ENCODE peak calls at places on chromosomes 6 and 20, in five cellular contexts. Q is AG10803, Z is brain microvascular endothelial cell, X is GM12865, F is A549. P is an unnamed sample.

GRCh38 chr6:154522576-154522975 is 12.1 kb upstream of the CNKSR3 start:
- DNase-seq in Q (no peak), F (no peak), Z (no peak), X (no peak), P (no peak)

GRCh38 chr6:13710552-13711383 is 867 bp downstream of the RANBP9 start:
- DNase-seq in F (no peak), Z (no peak), Q (no peak), X (peak), P (no peak)

GRCh38 chr6:146077992-146078391 is 49.1 kb downstream of the GRM1 start:
- DNase-seq in Q (no peak), F (no peak), X (no peak), Z (no peak), P (no peak)

GRCh38 chr6:19501737-19502245 is 335.4 kb upstream of the ID4 start:
- DNase-seq in X (no peak), Q (no peak), F (no peak), Z (no peak), P (no peak)

GRCh38 chr6:150142304-150142656 is 564 bp upstream of the PPP1R14C start:
- DNase-seq in Z (no peak), F (no peak), Q (peak), X (no peak), P (no peak)

GRCh38 chr6:18155864-18156396 is 708 bp downstream of the KDM1B start:
- DNase-seq in Q (peak), Z (peak), F (peak), X (peak), P (peak)

GRCh38 chr20:40863337-40863919 is 165.2 kb upstream of the TOP1 start:
- DNase-seq in Z (no peak), Q (no peak), X (no peak), F (no peak), P (no peak)

GRCh38 chr6:34243131-34243771 is 5.6 kb downstream of the SMIM29 start:
- DNase-seq in Q (no peak), Z (peak), F (no peak), X (no peak), P (no peak)

GRCh38 chr6:46781478-46782378 is 11.5 kb upstream of the MEP1A start:
- DNase-seq in F (peak), X (peak), Q (peak), Z (peak), P (peak)

GRCh38 chr20:7856756-7857155 is 83.5 kb downstream of the HAO1 start:
- DNase-seq in X (no peak), F (peak), Q (peak), Z (no peak), P (peak)

GRCh38 chr6:74597266-74597665 is 608.6 kb downstream of the COL12A1 start:
- DNase-seq in F (no peak), Q (peak), X (peak), Z (no peak), P (no peak)

GRCh38 chr6:123716506-123716905 is 79.8 kb upstream of the TRDN start:
- DNase-seq in Q (no peak), X (no peak), Z (no peak), F (peak), P (no peak)

GRCh38 chr20:63482021-63482587 is 9.6 kb upstream of the KCNQ2 start:
- DNase-seq in Q (no peak), Z (no peak), X (no peak), F (no peak), P (no peak)

GRCh38 chr6:56513631-56514030 is 129.1 kb downstream of the DST start:
- DNase-seq in X (no peak), Q (no peak), Z (no peak), F (no peak), P (no peak)

GRCh38 chr6:21593927-21594421 is 423 bp downstream of the SOX4 start:
- DNase-seq in X (peak), F (no peak), Q (peak), Z (peak), P (no peak)

GRCh38 chr6:7341989-7342742 is 29.2 kb upstream of the SSR1 start:
- DNase-seq in Q (peak), F (no peak), Z (no peak), X (peak), P (no peak)

GRCh38 chr6:335572-335971 is 43.3 kb downstream of the DUSP22 start:
- DNase-seq in Z (no peak), Q (no peak), X (no peak), F (no peak), P (no peak)

GRCh38 chr20:48075591-48076174 is 290.4 kb upstream of the SULF2 start:
- DNase-seq in X (no peak), Q (peak), Z (no peak), F (no peak), P (no peak)

GRCh38 chr6:125939796-125940195 is 16.8 kb upstream of the HINT3 start:
- DNase-seq in X (no peak), Z (no peak), F (no peak), Q (no peak), P (no peak)

GRCh38 chr6:34510299-34510698 is 44.4 kb downstream of the PACSIN1 start:
- DNase-seq in X (no peak), Z (no peak), Q (no peak), F (no peak), P (no peak)

GRCh38 chr6:30091577-30092381 is 16.2 kb upstream of the RNF39 start:
- DNase-seq in X (no peak), Z (no peak), F (peak), Q (peak), P (no peak)

DNA sequence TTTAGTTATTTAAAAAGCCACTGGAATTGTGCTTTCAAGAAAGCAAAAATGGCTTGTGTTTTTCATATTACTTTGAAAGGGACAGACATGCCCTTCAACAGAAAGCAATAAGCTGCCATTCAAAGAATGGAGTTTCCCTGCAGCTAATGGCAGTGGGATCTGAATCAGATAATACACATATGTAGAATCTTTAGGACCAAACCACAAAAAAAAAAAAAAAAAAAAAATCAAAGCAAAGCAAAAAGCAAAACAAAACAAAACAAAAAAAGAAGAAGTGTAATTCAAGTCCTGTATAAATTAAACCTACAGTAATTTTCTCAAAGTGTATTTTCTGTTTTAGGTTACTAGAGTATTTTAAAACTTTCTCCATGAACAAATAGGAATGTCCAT is 63.6 kb upstream of the ZNF217 start:
- DNase-seq in X (peak), F (no peak), Q (no peak), Z (no peak), P (no peak)
- H3K4me3 ChIP-seq in X (peak), F (no peak), Q (no peak), Z (no peak), P (no peak)

DNA sequence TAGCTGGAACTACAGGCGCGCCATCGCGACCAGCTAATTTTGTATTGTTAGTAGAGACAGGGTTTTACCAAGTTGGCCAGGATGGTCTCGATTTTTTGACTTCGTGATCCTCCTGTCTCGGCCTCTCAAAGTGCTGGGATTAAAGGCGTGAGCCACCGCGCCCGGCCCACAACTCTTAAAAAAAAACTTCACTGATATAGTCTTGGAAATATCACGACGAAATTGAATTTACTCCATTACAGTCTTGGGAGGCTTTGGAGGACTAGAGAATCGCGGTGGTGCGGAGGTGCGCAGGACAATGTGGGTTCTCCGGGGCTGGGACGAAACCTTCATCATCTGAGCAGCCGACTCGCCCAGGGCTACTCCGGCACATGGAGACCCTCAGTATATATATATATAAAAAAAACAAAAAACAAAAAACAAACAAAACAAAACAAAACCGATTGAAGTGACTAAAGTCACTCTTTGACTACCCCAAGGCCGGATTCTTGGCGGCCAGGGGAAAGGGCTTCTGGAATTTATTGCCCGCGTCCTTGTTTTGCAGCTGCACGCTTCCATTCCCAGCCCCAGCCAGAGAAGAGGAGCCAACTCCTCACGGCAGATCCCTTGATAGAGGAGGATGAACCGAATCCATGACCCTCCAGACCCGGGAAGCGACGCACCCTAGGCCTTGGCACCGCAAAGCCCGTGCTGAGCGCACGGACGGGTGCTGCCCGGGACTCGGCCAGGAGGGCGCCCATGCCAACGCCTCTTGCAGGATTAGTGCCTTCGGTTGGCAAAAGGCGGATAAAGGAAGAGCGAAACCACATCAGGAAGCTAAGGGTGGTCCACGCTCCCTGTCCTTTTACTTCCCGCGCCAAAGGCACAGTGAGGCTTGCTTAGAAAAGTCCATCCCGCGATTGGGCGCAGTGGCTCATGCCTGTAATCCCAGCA is 1.7 kb upstream of the GCM2 start:
- DNase-seq in Z (no peak), F (no peak), Q (no peak), X (no peak), P (no peak)
- TF ChIP-seq CTCF in Z (no peak), F (no peak), Q (no peak), X (no peak), P (no peak)

GRCh38 chr6:41425511-41425910 is 90.1 kb downstream of the NCR2 start:
- DNase-seq in Z (no peak), X (no peak), Q (no peak), F (no peak), P (no peak)

GRCh38 chr6:41424370-41425058 is 89.1 kb downstream of the NCR2 start:
- DNase-seq in F (peak), X (peak), Q (peak), Z (peak), P (peak)

GRCh38 chr6:41427642-41428401 is 92.4 kb downstream of the NCR2 start:
- DNase-seq in X (no peak), F (peak), Q (no peak), Z (no peak), P (no peak)

GRCh38 chr6:41426888-41427641 is 91.7 kb downstream of the NCR2 start:
- DNase-seq in Q (no peak), Z (no peak), X (no peak), F (no peak), P (no peak)

DNA sequence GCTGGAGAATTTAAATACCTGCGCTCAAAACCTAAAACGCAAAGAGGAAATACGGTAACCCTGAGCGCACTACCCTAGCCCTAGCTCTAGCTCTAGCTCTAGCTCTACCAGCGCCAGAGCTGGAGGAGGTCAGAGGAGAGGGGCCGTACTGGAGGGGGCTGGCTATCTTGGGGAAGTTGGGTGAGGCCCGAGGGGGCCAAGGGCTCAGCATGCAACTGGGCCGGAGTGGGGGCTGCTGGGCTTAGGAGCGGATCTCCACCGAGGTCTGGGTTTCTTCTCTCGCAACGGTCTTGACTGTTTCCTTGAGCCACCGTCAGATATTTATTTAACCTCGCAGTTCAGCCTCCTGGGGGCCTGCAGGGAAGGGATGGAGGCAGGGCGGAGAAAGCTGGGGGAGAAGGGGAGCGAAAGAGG is 91.0 kb downstream of the NCR2 start:
- DNase-seq in Z (no peak), F (no peak), X (peak), Q (no peak), P (no peak)
- H3K4me3 ChIP-seq in Z (peak), F (no peak), X (no peak), Q (no peak), P (peak)

GRCh38 chr6:107185570-107185969 is 70.3 kb upstream of the BEND3 start:
- DNase-seq in X (no peak), F (peak), Z (peak), Q (no peak), P (no peak)
- TF ChIP-seq CTCF in X (no peak), F (peak), Z (peak), Q (no peak), P (peak)

GRCh38 chr20:11978496-11978895 is 60.8 kb downstream of the BTBD3 start:
- DNase-seq in Z (no peak), X (no peak), F (no peak), Q (no peak), P (no peak)
- H3K4me3 ChIP-seq in Z (no peak), X (no peak), F (no peak), Q (no peak), P (no peak)

P was measured in Panc1.